ENCODE peak calls at places on chromosomes 6 and 20, in five cellular contexts. A is brain microvascular endothelial cell, C is NCI-H2029 treated with DMSO at 0.1 percent for 48 hours, N is H9, L is NCI-H1105 treated with DMSO at 0.1 percent for 48 hours. O is an unnamed sample.

GRCh38 chr20:48180039-48180438 is 394.8 kb upstream of the SULF2 start:
- DNase-seq in A (peak), C (no peak), N (no peak), L (no peak), O (no peak)

GRCh38 chr6:43733471-43734293 is 36.3 kb upstream of the VEGFA start:
- DNase-seq in A (no peak), C (no peak), N (peak), L (no peak), O (no peak)

GRCh38 chr6:17845598-17845997 is 138.9 kb upstream of the NUP153 start:
- DNase-seq in A (no peak), C (no peak), N (no peak), L (no peak), O (no peak)

GRCh38 chr20:53656653-53657288 is 63.1 kb upstream of the ZNF217 start:
- DNase-seq in A (no peak), C (no peak), N (no peak), L (no peak), O (no peak)

GRCh38 chr20:63294536-63294900 is 1.5 kb downstream of the COL20A1 start:
- DNase-seq in A (no peak), C (no peak), N (no peak), L (no peak), O (no peak)

GRCh38 chr20:8756410-8756809 is 312.5 kb upstream of the PLCB4 start:
- DNase-seq in A (peak), C (peak), N (no peak), L (no peak), O (no peak)

GRCh38 chr6:3808759-3809514 is 40.2 kb upstream of the FAM50B start:
- DNase-seq in A (peak), C (no peak), N (no peak), L (no peak), O (no peak)

GRCh38 chr6:148507774-148508173 is 165.1 kb downstream of the SASH1 start:
- DNase-seq in A (no peak), C (no peak), N (no peak), L (no peak), O (no peak)

GRCh38 chr20:11687546-11688292 is 230.0 kb upstream of the BTBD3 start:
- DNase-seq in A (no peak), C (no peak), N (no peak), L (peak), O (no peak)

GRCh38 chr6:158561247-158561884 is 1.5 kb downstream of the TMEM181 start:
- DNase-seq in A (no peak), C (no peak), N (no peak), L (no peak), O (no peak)

GRCh38 chr6:26097268-26097875 is 10.1 kb downstream of the HFE start:
- DNase-seq in A (peak), C (peak), N (peak), L (peak), O (peak)

GRCh38 chr6:151005126-151005525 is 139.6 kb downstream of the MTHFD1L start:
- DNase-seq in A (no peak), C (no peak), N (no peak), L (no peak), O (no peak)

GRCh38 chr6:12572884-12573824 is 143.4 kb upstream of the PHACTR1 start:
- DNase-seq in A (peak), C (no peak), N (peak), L (no peak), O (no peak)

GRCh38 chr6:140897804-140898573 is 1234.7 kb upstream of the GJE1 start:
- DNase-seq in A (no peak), C (no peak), N (no peak), L (no peak), O (no peak)

GRCh38 chr6:132418566-132418965 is 17.3 kb upstream of the MOXD1 start:
- DNase-seq in A (no peak), C (no peak), N (no peak), L (no peak), O (no peak)

GRCh38 chr6:69835414-69836179 is 30.8 kb upstream of the COL19A1 start:
- DNase-seq in A (peak), C (peak), N (no peak), L (peak), O (peak)

GRCh38 chr6:52482903-52483670 is 62.9 kb downstream of the EFHC1 start:
- DNase-seq in A (no peak), C (no peak), N (peak), L (no peak), O (no peak)

GRCh38 chr6:54481096-54481495 is 172.9 kb downstream of the TINAG start:
- DNase-seq in A (no peak), C (no peak), N (no peak), L (no peak), O (no peak)

GRCh38 chr20:19079536-19080299 is 132.7 kb upstream of the SLC24A3 start:
- DNase-seq in A (no peak), C (no peak), N (no peak), L (peak), O (no peak)

GRCh38 chr6:129893513-129894098 is 32.5 kb upstream of the TMEM244 start:
- DNase-seq in A (no peak), C (no peak), N (no peak), L (peak), O (no peak)

GRCh38 chr20:3514012-3514642 is 43.3 kb downstream of the ATRN start:
- DNase-seq in A (no peak), C (no peak), N (no peak), L (no peak), O (no peak)

GRCh38 chr20:2102585-2103453 is 1.2 kb downstream of the STK35 start:
- DNase-seq in A (peak), C (peak), N (peak), L (peak), O (peak)

GRCh38 chr6:142698751-142699150 is 246.2 kb downstream of the HIVEP2 start:
- DNase-seq in A (no peak), C (no peak), N (no peak), L (no peak), O (no peak)

GRCh38 chr6:17015144-17015543 is 86.7 kb upstream of the STMND1 start:
- DNase-seq in A (peak), C (no peak), N (no peak), L (no peak), O (no peak)

GRCh38 chr20:53828673-53829085 is 235.0 kb upstream of the ZNF217 start:
- DNase-seq in A (peak), C (no peak), N (no peak), L (peak), O (no peak)

GRCh38 chr6:149455028-149455732 is 29.6 kb downstream of the ZC3H12D start:
- DNase-seq in A (no peak), C (no peak), N (no peak), L (no peak), O (no peak)

GRCh38 chr6:144696610-144697376 is 411.7 kb downstream of the UTRN start:
- DNase-seq in A (no peak), C (no peak), N (no peak), L (no peak), O (no peak)

GRCh38 chr6:127518710-127519468 is at the start of gene MTCL3:
- DNase-seq in A (peak), C (peak), N (peak), L (peak), O (peak)

GRCh38 chr6:69791065-69791471 is 5.7 kb downstream of the LMBRD1 start:
- DNase-seq in A (no peak), C (no peak), N (no peak), L (peak), O (no peak)

GRCh38 chr6:89357390-89357789 is 4.9 kb upstream of the UBE2J1 start:
- DNase-seq in A (no peak), C (no peak), N (no peak), L (no peak), O (no peak)

O was measured in nephron progenitor cell.